ENCODE peak calls at places on chromosomes 16 and 17, in eight cellular contexts. S is AML-193, L is Peyer's patch, N is HuH-7, P is A549, H is kidney tubule cell, E is fibroblast of lung, O is H4. U is an unnamed sample.

GRCh38 chr17:10787306-10788020 is 16.4 kb downstream of the TMEM238L start:
- DNase-seq in H (no peak), E (no peak), P (no peak), O (no peak), N (no peak), L (peak; percentile 47), S (no peak), U (no peak)

GRCh38 chr16:87056083-87056482 is 261.1 kb downstream of the C16orf95 start:
- DNase-seq in L (no peak), S (no peak), H (peak; percentile 17), N (no peak), O (no peak), E (peak; percentile 72), P (no peak), U (no peak)

GRCh38 chr17:55089955-55090573 is 121.5 kb downstream of the STXBP4 start:
- DNase-seq in E (peak; percentile 31), H (peak; percentile 9), P (peak; percentile 8), L (peak; percentile 52), O (peak; percentile 81), S (no peak), N (no peak), U (no peak)

GRCh38 chr16:23557779-23558330 is 328 bp downstream of the UBFD1 start:
- DNase-seq in H (peak; percentile 19), P (no peak), S (no peak), N (no peak), O (no peak), E (peak; percentile 36), L (no peak), U (no peak)

GRCh38 chr16:53135329-53135728 is 80.5 kb downstream of the CHD9 start:
- DNase-seq in L (no peak), N (no peak), S (no peak), E (no peak), O (no peak), H (no peak), P (no peak), U (no peak)

GRCh38 chr16:81324808-81325207 is 10.0 kb downstream of the GAN start:
- DNase-seq in N (no peak), L (no peak), S (no peak), P (no peak), E (no peak), H (no peak), O (no peak), U (no peak)

GRCh38 chr17:59766486-59766885 is 59.0 kb downstream of the VMP1 start:
- DNase-seq in S (no peak), H (no peak), L (no peak), P (no peak), N (no peak), E (peak; percentile 83), O (no peak), U (no peak)

GRCh38 chr17:77935121-77935571 is 23.4 kb upstream of the TNRC6C start:
- DNase-seq in O (no peak), H (no peak), N (peak; percentile 57), E (no peak), P (no peak), L (no peak), S (no peak), U (no peak)

GRCh38 chr17:83151442-83152220 is 72.2 kb downstream of the METRNL start:
- DNase-seq in O (no peak), S (no peak), L (no peak), E (peak; percentile 7), N (no peak), P (no peak), H (peak; percentile 34), U (no peak)

GRCh38 chr16:678858-679807 is 1.1 kb upstream of the STUB1 start:
- DNase-seq in N (no peak), L (peak; percentile 79), P (no peak), E (peak; percentile 56), S (peak; percentile 48), O (peak; percentile 21), H (peak; percentile 64), U (no peak)

GRCh38 chr16:22081050-22081449 is 11.3 kb upstream of the VWA3A start:
- DNase-seq in H (no peak), O (no peak), P (no peak), S (no peak), L (no peak), N (no peak), E (no peak), U (no peak)

GRCh38 chr16:57985204-57986121 is 14.5 kb upstream of the CNGB1 start:
- DNase-seq in N (no peak), O (no peak), S (no peak), E (no peak), H (no peak), L (no peak), P (no peak), U (no peak)